ENCODE peak calls at places on chromosomes 1 and 21, in nine cellular contexts. One of them, this sample, is unnamed.

GRCh38 chr1:156599811-156600210 is 1.5 kb downstream of the GPATCH4 start:
- DNase-seq in Peyer's patch: no peak
- DNase-seq in IMR-90: no peak
- DNase-seq in colonic mucosa: no peak
- DNase-seq in BE2C: no peak
- DNase-seq in AG09309: no peak
- DNase-seq in dorsolateral prefrontal cortex: no peak
- DNase-seq in right atrium auricular region: no peak
- DNase-seq in heart left ventricle: no peak
- DNase-seq in this sample: no peak

GRCh38 chr1:112935474-112936289 is 20.3 kb downstream of the SLC16A1 start:
- DNase-seq in Peyer's patch: no peak
- DNase-seq in IMR-90: peak
- DNase-seq in colonic mucosa: no peak
- DNase-seq in BE2C: no peak
- DNase-seq in AG09309: peak
- DNase-seq in dorsolateral prefrontal cortex: no peak
- DNase-seq in right atrium auricular region: no peak
- DNase-seq in heart left ventricle: no peak
- DNase-seq in this sample: peak

GRCh38 chr1:51551081-51551480 is 32.0 kb upstream of the EPS15 start:
- DNase-seq in Peyer's patch: no peak
- DNase-seq in IMR-90: no peak
- DNase-seq in colonic mucosa: no peak
- DNase-seq in BE2C: no peak
- DNase-seq in AG09309: no peak
- DNase-seq in dorsolateral prefrontal cortex: no peak
- DNase-seq in right atrium auricular region: no peak
- DNase-seq in heart left ventricle: no peak
- DNase-seq in this sample: no peak

GRCh38 chr1:246527402-246528088 is 20.5 kb upstream of the SMYD3 start:
- DNase-seq in Peyer's patch: no peak
- DNase-seq in IMR-90: no peak
- DNase-seq in colonic mucosa: no peak
- DNase-seq in BE2C: no peak
- DNase-seq in AG09309: no peak
- DNase-seq in dorsolateral prefrontal cortex: no peak
- DNase-seq in right atrium auricular region: peak
- DNase-seq in heart left ventricle: no peak
- DNase-seq in this sample: no peak

GRCh38 chr1:205572426-205572825 is 59.4 kb downstream of the ELK4 start:
- DNase-seq in Peyer's patch: peak
- DNase-seq in IMR-90: no peak
- DNase-seq in colonic mucosa: peak
- DNase-seq in BE2C: no peak
- DNase-seq in AG09309: no peak
- DNase-seq in dorsolateral prefrontal cortex: no peak
- DNase-seq in right atrium auricular region: no peak
- DNase-seq in heart left ventricle: no peak
- DNase-seq in this sample: no peak

GRCh38 chr21:41710823-41711160 is 56.1 kb downstream of the RIPK4 start:
- DNase-seq in Peyer's patch: no peak
- DNase-seq in IMR-90: no peak
- DNase-seq in colonic mucosa: no peak
- DNase-seq in BE2C: no peak
- DNase-seq in AG09309: no peak
- DNase-seq in dorsolateral prefrontal cortex: no peak
- DNase-seq in right atrium auricular region: no peak
- DNase-seq in heart left ventricle: no peak
- DNase-seq in this sample: no peak

GRCh38 chr1:168601051-168601450 is 24.6 kb downstream of the XCL1 start:
- DNase-seq in Peyer's patch: no peak
- DNase-seq in IMR-90: no peak
- DNase-seq in colonic mucosa: no peak
- DNase-seq in BE2C: no peak
- DNase-seq in AG09309: no peak
- DNase-seq in dorsolateral prefrontal cortex: no peak
- DNase-seq in right atrium auricular region: no peak
- DNase-seq in heart left ventricle: no peak
- DNase-seq in this sample: no peak

GRCh38 chr1:40338745-40339419 is 21.8 kb upstream of the COL9A2 start:
- DNase-seq in Peyer's patch: peak
- DNase-seq in IMR-90: peak
- DNase-seq in colonic mucosa: peak
- DNase-seq in BE2C: peak
- DNase-seq in AG09309: no peak
- DNase-seq in dorsolateral prefrontal cortex: peak
- DNase-seq in right atrium auricular region: peak
- DNase-seq in heart left ventricle: peak
- DNase-seq in this sample: peak

GRCh38 chr1:28329395-28330153 is 734 bp downstream of the MED18 start:
- DNase-seq in Peyer's patch: peak
- DNase-seq in IMR-90: peak
- DNase-seq in colonic mucosa: peak
- DNase-seq in BE2C: peak
- DNase-seq in AG09309: no peak
- DNase-seq in dorsolateral prefrontal cortex: no peak
- DNase-seq in right atrium auricular region: no peak
- DNase-seq in heart left ventricle: no peak
- DNase-seq in this sample: peak

GRCh38 chr1:113035086-113035485 is 37.9 kb upstream of the LRIG2 start:
- DNase-seq in Peyer's patch: no peak
- DNase-seq in IMR-90: no peak
- DNase-seq in colonic mucosa: no peak
- DNase-seq in BE2C: no peak
- DNase-seq in AG09309: no peak
- DNase-seq in dorsolateral prefrontal cortex: no peak
- DNase-seq in right atrium auricular region: peak
- DNase-seq in heart left ventricle: no peak
- DNase-seq in this sample: no peak

GRCh38 chr1:24586970-24587820 is 31.3 kb downstream of the NCMAP start:
- DNase-seq in Peyer's patch: peak
- DNase-seq in IMR-90: peak
- DNase-seq in colonic mucosa: peak
- DNase-seq in BE2C: peak
- DNase-seq in AG09309: peak
- DNase-seq in dorsolateral prefrontal cortex: no peak
- DNase-seq in right atrium auricular region: no peak
- DNase-seq in heart left ventricle: no peak
- DNase-seq in this sample: peak

GRCh38 chr1:15866696-15867687 is 19.5 kb downstream of the SPEN start:
- DNase-seq in Peyer's patch: no peak
- DNase-seq in IMR-90: no peak
- DNase-seq in colonic mucosa: no peak
- DNase-seq in BE2C: no peak
- DNase-seq in AG09309: no peak
- DNase-seq in dorsolateral prefrontal cortex: no peak
- DNase-seq in right atrium auricular region: no peak
- DNase-seq in heart left ventricle: no peak
- DNase-seq in this sample: peak

GRCh38 chr1:24540051-24540905 is 15.6 kb upstream of the NCMAP start:
- DNase-seq in Peyer's patch: no peak
- DNase-seq in IMR-90: no peak
- DNase-seq in colonic mucosa: no peak
- DNase-seq in BE2C: no peak
- DNase-seq in AG09309: no peak
- DNase-seq in dorsolateral prefrontal cortex: no peak
- DNase-seq in right atrium auricular region: no peak
- DNase-seq in heart left ventricle: no peak
- DNase-seq in this sample: no peak

GRCh38 chr1:233843523-233844204 is 60.8 kb upstream of the SLC35F3 start:
- DNase-seq in Peyer's patch: no peak
- DNase-seq in IMR-90: no peak
- DNase-seq in colonic mucosa: no peak
- DNase-seq in BE2C: no peak
- DNase-seq in AG09309: no peak
- DNase-seq in dorsolateral prefrontal cortex: no peak
- DNase-seq in right atrium auricular region: no peak
- DNase-seq in heart left ventricle: no peak
- DNase-seq in this sample: peak

GRCh38 chr21:41360072-41360821 is 1.6 kb upstream of the MX2 start:
- DNase-seq in Peyer's patch: peak
- DNase-seq in IMR-90: peak
- DNase-seq in colonic mucosa: peak
- DNase-seq in BE2C: no peak
- DNase-seq in AG09309: no peak
- DNase-seq in dorsolateral prefrontal cortex: no peak
- DNase-seq in right atrium auricular region: peak
- DNase-seq in heart left ventricle: peak
- DNase-seq in this sample: no peak

GRCh38 chr1:209884665-209885117 is 53.3 kb upstream of the SYT14 start:
- DNase-seq in Peyer's patch: peak
- DNase-seq in IMR-90: peak
- DNase-seq in colonic mucosa: peak
- DNase-seq in BE2C: peak
- DNase-seq in AG09309: peak
- DNase-seq in dorsolateral prefrontal cortex: no peak
- DNase-seq in right atrium auricular region: peak
- DNase-seq in heart left ventricle: peak
- DNase-seq in this sample: peak

GRCh38 chr1:17355898-17356297 is 16.1 kb upstream of the PADI6 start:
- DNase-seq in Peyer's patch: no peak
- DNase-seq in IMR-90: no peak
- DNase-seq in colonic mucosa: no peak
- DNase-seq in BE2C: no peak
- DNase-seq in AG09309: no peak
- DNase-seq in dorsolateral prefrontal cortex: no peak
- DNase-seq in right atrium auricular region: no peak
- DNase-seq in heart left ventricle: no peak
- DNase-seq in this sample: no peak

GRCh38 chr1:78284354-78284753 is 206.4 kb upstream of the PTGFR start:
- DNase-seq in Peyer's patch: peak
- DNase-seq in IMR-90: no peak
- DNase-seq in colonic mucosa: no peak
- DNase-seq in BE2C: no peak
- DNase-seq in AG09309: no peak
- DNase-seq in dorsolateral prefrontal cortex: no peak
- DNase-seq in right atrium auricular region: peak
- DNase-seq in heart left ventricle: peak
- DNase-seq in this sample: no peak

GRCh38 chr1:184002071-184002470 is 35.5 kb downstream of the COLGALT2 start:
- DNase-seq in Peyer's patch: no peak
- DNase-seq in IMR-90: peak
- DNase-seq in colonic mucosa: no peak
- DNase-seq in BE2C: no peak
- DNase-seq in AG09309: peak
- DNase-seq in dorsolateral prefrontal cortex: no peak
- DNase-seq in right atrium auricular region: no peak
- DNase-seq in heart left ventricle: peak
- DNase-seq in this sample: peak

GRCh38 chr1:185159966-185160365 is 3.0 kb downstream of the SWT1 start:
- DNase-seq in Peyer's patch: no peak
- DNase-seq in IMR-90: peak
- DNase-seq in colonic mucosa: no peak
- DNase-seq in BE2C: no peak
- DNase-seq in AG09309: no peak
- DNase-seq in dorsolateral prefrontal cortex: no peak
- DNase-seq in right atrium auricular region: no peak
- DNase-seq in heart left ventricle: no peak
- DNase-seq in this sample: no peak

GRCh38 chr1:147820898-147821297 is 60.5 kb upstream of the GJA5 start:
- DNase-seq in Peyer's patch: no peak
- DNase-seq in IMR-90: no peak
- DNase-seq in colonic mucosa: no peak
- DNase-seq in BE2C: no peak
- DNase-seq in AG09309: no peak
- DNase-seq in dorsolateral prefrontal cortex: no peak
- DNase-seq in right atrium auricular region: no peak
- DNase-seq in heart left ventricle: no peak
- DNase-seq in this sample: no peak
- H3K4me3 ChIP-seq in Peyer's patch: no peak
- H3K4me3 ChIP-seq in IMR-90: no peak
- H3K4me3 ChIP-seq in colonic mucosa: no peak
- H3K4me3 ChIP-seq in BE2C: no peak
- H3K4me3 ChIP-seq in AG09309: no peak
- H3K4me3 ChIP-seq in dorsolateral prefrontal cortex: no peak
- H3K4me3 ChIP-seq in right atrium auricular region: no peak
- H3K4me3 ChIP-seq in heart left ventricle: no peak
- H3K4me3 ChIP-seq in this sample: no peak

DNA sequence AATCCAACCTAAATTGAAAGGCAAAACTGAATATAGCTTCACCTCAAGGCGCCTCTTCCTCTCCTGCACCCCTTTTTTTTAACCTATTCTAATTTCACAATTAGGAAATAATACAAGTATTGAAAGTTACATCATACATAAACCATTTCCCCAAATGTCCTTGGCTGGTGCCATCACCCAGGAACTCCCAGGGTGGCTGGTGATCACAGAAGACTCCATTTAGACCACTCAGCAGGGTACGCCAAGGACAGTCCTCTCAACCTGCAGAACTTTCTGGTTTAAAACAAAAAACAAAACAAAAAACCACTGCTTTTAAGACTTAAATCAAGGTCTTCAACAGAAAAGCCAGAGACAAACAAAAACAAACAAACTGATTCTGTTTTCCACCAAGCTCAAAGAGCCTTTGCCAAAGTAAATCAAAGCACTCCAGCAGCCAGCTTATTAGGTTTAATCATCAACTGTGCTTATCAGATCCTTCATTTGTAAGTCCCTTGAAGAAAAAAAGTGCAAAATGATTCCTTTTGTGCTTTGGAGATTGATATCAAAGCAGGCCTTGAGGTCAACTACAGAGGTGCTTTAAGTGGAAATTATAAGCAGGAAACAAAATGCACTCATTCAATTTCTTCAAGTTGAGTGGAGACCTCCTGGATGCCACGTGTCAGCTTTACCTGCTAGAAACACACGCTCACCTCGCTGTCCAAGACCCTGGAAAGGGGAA is 113.1 kb downstream of the ETS2 start:
- DNase-seq in Peyer's patch: peak
- DNase-seq in IMR-90: no peak
- DNase-seq in colonic mucosa: no peak
- DNase-seq in BE2C: no peak
- DNase-seq in AG09309: no peak
- DNase-seq in dorsolateral prefrontal cortex: no peak
- DNase-seq in right atrium auricular region: no peak
- DNase-seq in heart left ventricle: no peak
- DNase-seq in this sample: no peak
- TF ChIP-seq CTCF in Peyer's patch: no peak
- TF ChIP-seq CTCF in IMR-90: no peak
- TF ChIP-seq CTCF in colonic mucosa: no peak
- TF ChIP-seq CTCF in BE2C: no peak
- TF ChIP-seq CTCF in AG09309: no peak
- TF ChIP-seq CTCF in dorsolateral prefrontal cortex: no peak
- TF ChIP-seq CTCF in right atrium auricular region: no peak
- TF ChIP-seq CTCF in heart left ventricle: no peak
- TF ChIP-seq CTCF in this sample: no peak

GRCh38 chr1:231332761-231333160 is 4.9 kb downstream of the EXOC8 start:
- DNase-seq in Peyer's patch: no peak
- DNase-seq in IMR-90: no peak
- DNase-seq in colonic mucosa: no peak
- DNase-seq in BE2C: no peak
- DNase-seq in AG09309: no peak
- DNase-seq in dorsolateral prefrontal cortex: no peak
- DNase-seq in right atrium auricular region: no peak
- DNase-seq in heart left ventricle: no peak
- DNase-seq in this sample: no peak
- H3K4me3 ChIP-seq in Peyer's patch: no peak
- H3K4me3 ChIP-seq in IMR-90: no peak
- H3K4me3 ChIP-seq in colonic mucosa: no peak
- H3K4me3 ChIP-seq in BE2C: no peak
- H3K4me3 ChIP-seq in AG09309: no peak
- H3K4me3 ChIP-seq in dorsolateral prefrontal cortex: peak
- H3K4me3 ChIP-seq in right atrium auricular region: no peak
- H3K4me3 ChIP-seq in heart left ventricle: no peak
- H3K4me3 ChIP-seq in this sample: no peak

GRCh38 chr1:47972864-47973437 is 24.2 kb downstream of the TRABD2B start:
- DNase-seq in Peyer's patch: no peak
- DNase-seq in IMR-90: no peak
- DNase-seq in colonic mucosa: no peak
- DNase-seq in BE2C: no peak
- DNase-seq in AG09309: no peak
- DNase-seq in dorsolateral prefrontal cortex: no peak
- DNase-seq in right atrium auricular region: no peak
- DNase-seq in heart left ventricle: no peak
- DNase-seq in this sample: no peak
- TF ChIP-seq CTCF in Peyer's patch: no peak
- TF ChIP-seq CTCF in IMR-90: no peak
- TF ChIP-seq CTCF in colonic mucosa: no peak
- TF ChIP-seq CTCF in BE2C: peak
- TF ChIP-seq CTCF in AG09309: peak
- TF ChIP-seq CTCF in dorsolateral prefrontal cortex: no peak
- TF ChIP-seq CTCF in right atrium auricular region: no peak
- TF ChIP-seq CTCF in heart left ventricle: peak
- TF ChIP-seq CTCF in this sample: peak